ENCODE peak calls at places on chromosomes 13 and 19, in four cellular contexts. One of them, this sample, is unnamed. For H3K4me1, the result is how much of the 10 kb centered on the place peaks cover.

GRCh38 chr13:96090240-96091101 is 564 bp downstream of the HS6ST3 start:
- DNase-seq in fibroblast of lung: peak
- DNase-seq in colonic mucosa: no peak
- DNase-seq in mammary epithelial cell: no peak
- DNase-seq in this sample: peak

GRCh38 chr19:12155324-12155723 is 1.2 kb downstream of the ZNF625 start:
- DNase-seq in fibroblast of lung: no peak
- DNase-seq in colonic mucosa: no peak
- DNase-seq in mammary epithelial cell: no peak
- DNase-seq in this sample: no peak

GRCh38 chr19:10106100-10106936 is at the start of gene PPAN:
- DNase-seq in fibroblast of lung: peak
- DNase-seq in colonic mucosa: peak
- DNase-seq in mammary epithelial cell: peak
- DNase-seq in this sample: peak

GRCh38 chr13:46995874-46996273 is 99.0 kb upstream of the HTR2A start:
- DNase-seq in fibroblast of lung: no peak
- DNase-seq in colonic mucosa: no peak
- DNase-seq in mammary epithelial cell: no peak
- DNase-seq in this sample: no peak

GRCh38 chr13:82467626-82468025 is 1414.6 kb downstream of the SLITRK1 start:
- DNase-seq in fibroblast of lung: no peak
- DNase-seq in colonic mucosa: no peak
- DNase-seq in mammary epithelial cell: no peak
- DNase-seq in this sample: no peak

GRCh38 chr13:27186295-27186694 is 14.7 kb upstream of the USP12 start:
- DNase-seq in fibroblast of lung: no peak
- DNase-seq in colonic mucosa: no peak
- DNase-seq in mammary epithelial cell: peak
- DNase-seq in this sample: no peak

GRCh38 chr19:51091895-51092873 is 9.5 kb upstream of the KLK14 start:
- DNase-seq in fibroblast of lung: no peak
- DNase-seq in colonic mucosa: no peak
- DNase-seq in mammary epithelial cell: peak
- DNase-seq in this sample: no peak

GRCh38 chr19:54073829-54074228 is 7.3 kb downstream of the TARM1 start:
- DNase-seq in fibroblast of lung: no peak
- DNase-seq in colonic mucosa: no peak
- DNase-seq in mammary epithelial cell: no peak
- DNase-seq in this sample: no peak

GRCh38 chr19:31504221-31504620 is 155.0 kb upstream of the TSHZ3 start:
- DNase-seq in fibroblast of lung: no peak
- DNase-seq in colonic mucosa: no peak
- DNase-seq in mammary epithelial cell: no peak
- DNase-seq in this sample: no peak

GRCh38 chr19:52638601-52639000 is 446 bp upstream of the ZNF83 start:
- DNase-seq in fibroblast of lung: peak
- DNase-seq in colonic mucosa: no peak
- DNase-seq in mammary epithelial cell: no peak
- DNase-seq in this sample: no peak

GRCh38 chr13:72651196-72651595 is 76.2 kb downstream of the MZT1 start:
- DNase-seq in fibroblast of lung: peak
- DNase-seq in colonic mucosa: no peak
- DNase-seq in mammary epithelial cell: no peak
- DNase-seq in this sample: no peak

GRCh38 chr13:102555914-102556553 is 40.8 kb upstream of the TPP2 start:
- DNase-seq in fibroblast of lung: peak
- DNase-seq in colonic mucosa: no peak
- DNase-seq in mammary epithelial cell: peak
- DNase-seq in this sample: no peak

GRCh38 chr13:102825921-102826706 is 19.7 kb upstream of the ERCC5 start:
- DNase-seq in fibroblast of lung: peak
- DNase-seq in colonic mucosa: no peak
- DNase-seq in mammary epithelial cell: peak
- DNase-seq in this sample: no peak

GRCh38 chr19:14333101-14333871 is 48.0 kb upstream of the ADGRE5 start:
- DNase-seq in fibroblast of lung: peak
- DNase-seq in colonic mucosa: peak
- DNase-seq in mammary epithelial cell: no peak
- DNase-seq in this sample: peak

GRCh38 chr13:51453308-51453958 is 597 bp upstream of the INTS6 start:
- DNase-seq in fibroblast of lung: no peak
- DNase-seq in colonic mucosa: peak
- DNase-seq in mammary epithelial cell: no peak
- DNase-seq in this sample: no peak

GRCh38 chr13:113860579-113861432 is 3.1 kb downstream of the GAS6 start:
- DNase-seq in fibroblast of lung: peak
- DNase-seq in colonic mucosa: peak
- DNase-seq in mammary epithelial cell: no peak
- DNase-seq in this sample: peak

GRCh38 chr19:53960187-53960586 is 2.5 kb upstream of the CACNG8 start:
- DNase-seq in fibroblast of lung: no peak
- DNase-seq in colonic mucosa: no peak
- DNase-seq in mammary epithelial cell: no peak
- DNase-seq in this sample: no peak

GRCh38 chr13:42047561-42048322 is 706 bp upstream of the DGKH start:
- DNase-seq in fibroblast of lung: peak
- DNase-seq in colonic mucosa: peak
- DNase-seq in mammary epithelial cell: peak
- DNase-seq in this sample: peak

GRCh38 chr13:29925457-29925856 is 75.0 kb upstream of the UBL3 start:
- DNase-seq in fibroblast of lung: peak
- DNase-seq in colonic mucosa: peak
- DNase-seq in mammary epithelial cell: peak
- DNase-seq in this sample: no peak

GRCh38 chr13:111387945-111388600 is 67.6 kb downstream of the TEX29 start:
- DNase-seq in fibroblast of lung: no peak
- DNase-seq in colonic mucosa: no peak
- DNase-seq in mammary epithelial cell: no peak
- DNase-seq in this sample: peak
- H3K9ac ChIP-seq in fibroblast of lung: no peak
- H3K9ac ChIP-seq in colonic mucosa: no peak
- H3K9ac ChIP-seq in mammary epithelial cell: no peak
- H3K9ac ChIP-seq in this sample: no peak

GRCh38 chr19:38280030-38280921 is 15.9 kb downstream of the SPINT2 start:
- DNase-seq in fibroblast of lung: no peak
- DNase-seq in colonic mucosa: no peak
- DNase-seq in mammary epithelial cell: peak
- DNase-seq in this sample: no peak

GRCh38 chr19:38278751-38279150 is 14.4 kb downstream of the SPINT2 start:
- DNase-seq in fibroblast of lung: no peak
- DNase-seq in colonic mucosa: no peak
- DNase-seq in mammary epithelial cell: no peak
- DNase-seq in this sample: no peak

GRCh38 chr19:38276942-38277517 is 12.7 kb downstream of the SPINT2 start:
- DNase-seq in fibroblast of lung: no peak
- DNase-seq in colonic mucosa: no peak
- DNase-seq in mammary epithelial cell: no peak
- DNase-seq in this sample: no peak

GRCh38 chr19:38277549-38277948 is 13.2 kb downstream of the SPINT2 start:
- DNase-seq in fibroblast of lung: no peak
- DNase-seq in colonic mucosa: no peak
- DNase-seq in mammary epithelial cell: peak
- DNase-seq in this sample: no peak

GRCh38 chr19:38277969-38278680 is 13.8 kb downstream of the SPINT2 start:
- DNase-seq in fibroblast of lung: peak
- DNase-seq in colonic mucosa: no peak
- DNase-seq in mammary epithelial cell: no peak
- DNase-seq in this sample: no peak
- H3K4me1 ChIP-seq in fibroblast of lung: under half
- H3K4me1 ChIP-seq in colonic mucosa: under half
- H3K4me1 ChIP-seq in mammary epithelial cell: half or more
- H3K4me1 ChIP-seq in this sample: under half

GRCh38 chr13:50375792-50376191 is 360.5 kb downstream of the KCNRG start:
- DNase-seq in fibroblast of lung: peak
- DNase-seq in colonic mucosa: no peak
- DNase-seq in mammary epithelial cell: peak
- DNase-seq in this sample: no peak
- H3K9ac ChIP-seq in fibroblast of lung: no peak
- H3K9ac ChIP-seq in colonic mucosa: no peak
- H3K9ac ChIP-seq in mammary epithelial cell: no peak
- H3K9ac ChIP-seq in this sample: no peak

GRCh38 chr19:44756089-44756562 is 7.6 kb downstream of the BCL3 start:
- DNase-seq in fibroblast of lung: peak
- DNase-seq in colonic mucosa: no peak
- DNase-seq in mammary epithelial cell: no peak
- DNase-seq in this sample: no peak
- H3K4me1 ChIP-seq in fibroblast of lung: half or more
- H3K4me1 ChIP-seq in colonic mucosa: under half
- H3K4me1 ChIP-seq in mammary epithelial cell: under half
- H3K4me1 ChIP-seq in this sample: under half

GRCh38 chr19:45457776-45458175 is 10.0 kb upstream of the FOSB start:
- DNase-seq in fibroblast of lung: no peak
- DNase-seq in colonic mucosa: peak
- DNase-seq in mammary epithelial cell: no peak
- DNase-seq in this sample: no peak

GRCh38 chr19:45455707-45456499 is 11.9 kb upstream of the FOSB start:
- DNase-seq in fibroblast of lung: peak
- DNase-seq in colonic mucosa: peak
- DNase-seq in mammary epithelial cell: peak
- DNase-seq in this sample: peak

GRCh38 chr19:45451850-45452387 is 15.9 kb upstream of the FOSB start:
- DNase-seq in fibroblast of lung: no peak
- DNase-seq in colonic mucosa: no peak
- DNase-seq in mammary epithelial cell: no peak
- DNase-seq in this sample: no peak

GRCh38 chr19:45460807-45461347 is 6.9 kb upstream of the FOSB start:
- DNase-seq in fibroblast of lung: no peak
- DNase-seq in colonic mucosa: no peak
- DNase-seq in mammary epithelial cell: no peak
- DNase-seq in this sample: peak

DNA sequence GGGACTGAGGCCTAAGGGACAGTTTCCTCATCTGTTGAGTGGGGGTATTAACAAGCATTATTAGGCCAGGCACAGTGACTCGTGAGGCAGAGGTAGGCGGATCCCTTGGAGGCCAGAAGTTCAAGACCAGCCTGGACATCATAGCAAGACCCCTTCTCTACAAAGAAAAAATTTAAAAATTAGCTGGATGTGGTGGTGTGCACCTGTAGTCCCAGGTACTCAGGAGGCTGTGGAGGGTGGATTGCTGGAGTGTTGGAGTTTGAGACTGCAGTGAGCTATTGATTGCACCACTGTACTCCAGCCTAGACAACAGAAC is 11.3 kb upstream of the FOSB start:
- DNase-seq in fibroblast of lung: no peak
- DNase-seq in colonic mucosa: no peak
- DNase-seq in mammary epithelial cell: no peak
- DNase-seq in this sample: no peak
- H3K9ac ChIP-seq in fibroblast of lung: peak
- H3K9ac ChIP-seq in colonic mucosa: peak
- H3K9ac ChIP-seq in mammary epithelial cell: peak
- H3K9ac ChIP-seq in this sample: peak